ENCODE peak calls at places on chromosomes 16 and 17, in seven cellular contexts. E is stomach, W is sigmoid colon, H is upper lobe of left lung, G is suprapubic skin, K is GM12878, Q is transverse colon. F is an unnamed sample.

GRCh38 chr16:2854700-2855309 is 3.2 kb downstream of the PRSS22 start:
- DNase-seq in K (no peak), H (no peak), G (no peak), Q (no peak), W (no peak), E (no peak), F (no peak)

GRCh38 chr17:62800580-62800979 is 7.5 kb downstream of the MARCHF10 start:
- DNase-seq in E (peak; percentile 33), H (no peak), W (no peak), Q (no peak), K (no peak), G (no peak), F (no peak)

GRCh38 chr16:920722-921121 is 50.1 kb downstream of the LMF1 start:
- DNase-seq in W (no peak), H (peak; percentile 47), E (no peak), K (no peak), G (no peak), Q (no peak), F (no peak)

GRCh38 chr16:7246578-7246977 is 86.1 kb upstream of the RBFOX1 start:
- DNase-seq in E (no peak), Q (no peak), W (no peak), G (no peak), H (no peak), K (no peak), F (no peak)

GRCh38 chr17:64500923-64501765 is 4.3 kb upstream of the POLG2 start:
- DNase-seq in E (no peak), Q (no peak), G (no peak), H (no peak), K (no peak), W (no peak), F (no peak)

GRCh38 chr16:56279132-56279531 is 87.8 kb downstream of the GNAO1 start:
- DNase-seq in Q (peak; percentile 35), G (no peak), W (no peak), H (no peak), K (no peak), E (peak; percentile 29), F (no peak)

GRCh38 chr17:50501906-50502642 is 6.2 kb upstream of the MYCBPAP start:
- DNase-seq in K (no peak), E (no peak), Q (no peak), G (no peak), H (no peak), W (peak; percentile 85), F (no peak)

GRCh38 chr16:10754941-10755340 is 11.3 kb downstream of the NUBP1 start:
- DNase-seq in E (no peak), H (no peak), W (no peak), G (no peak), K (no peak), Q (no peak), F (no peak)

GRCh38 chr16:79628501-79628975 is 28.0 kb upstream of the MAF start:
- DNase-seq in G (no peak), W (no peak), H (no peak), E (no peak), K (peak; percentile 20), Q (no peak), F (no peak)

GRCh38 chr17:1484586-1485310 is 7.7 kb downstream of the MYO1C start:
- DNase-seq in H (peak; percentile 84), G (no peak), K (peak; percentile 43), W (peak; percentile 85), Q (peak; percentile 79), E (peak; percentile 69), F (no peak)

GRCh38 chr16:11392041-11392581 is 46.9 kb downstream of the RMI2 start:
- DNase-seq in W (peak; percentile 57), K (no peak), E (no peak), G (no peak), Q (no peak), H (no peak), F (no peak)

GRCh38 chr17:79891113-79891730 is 52.0 kb upstream of the CBX4 start:
- DNase-seq in H (no peak), Q (no peak), K (no peak), E (no peak), G (no peak), W (no peak), F (no peak)

GRCh38 chr17:45218895-45219661 is 2.6 kb upstream of the FMNL1 start:
- DNase-seq in H (no peak), K (no peak), Q (peak; percentile 90), W (peak; percentile 90), G (peak; percentile 95), E (peak; percentile 92), F (no peak)

GRCh38 chr17:49872776-49873377 is 25.0 kb upstream of the TAC4 start:
- DNase-seq in E (no peak), H (no peak), Q (no peak), K (no peak), W (no peak), G (no peak), F (no peak)

GRCh38 chr16:49150341-49150740 is 131.3 kb downstream of the CBLN1 start:
- DNase-seq in H (no peak), E (no peak), G (no peak), W (no peak), K (no peak), Q (no peak), F (peak; percentile 74)

GRCh38 chr17:41211845-41212466 is 14.5 kb upstream of the KRTAP9-2 start:
- DNase-seq in G (no peak), W (no peak), H (no peak), Q (peak; percentile 22), E (no peak), K (no peak), F (no peak)

GRCh38 chr16:53465606-53466290 is 31.5 kb downstream of the RBL2 start:
- DNase-seq in E (no peak), W (no peak), K (no peak), G (no peak), Q (no peak), H (no peak), F (no peak)

GRCh38 chr17:5418858-5419355 is 555 bp downstream of the NUP88 start:
- DNase-seq in E (peak; percentile 52), K (peak; percentile 84), H (no peak), Q (peak; percentile 74), G (no peak), W (no peak), F (no peak)

GRCh38 chr17:82866521-82867214 is 26.8 kb upstream of the ZNF750 start:
- DNase-seq in E (no peak), G (no peak), W (peak; percentile 88), Q (no peak), K (no peak), H (peak; percentile 49), F (no peak)

GRCh38 chr16:19245326-19245925 is 40.1 kb upstream of the CLEC19A start:
- DNase-seq in E (peak; percentile 50), Q (peak; percentile 15), W (no peak), G (no peak), K (no peak), H (no peak), F (no peak)

GRCh38 chr17:39082482-39082881 is 69.0 kb downstream of the PLXDC1 start:
- DNase-seq in E (no peak), H (no peak), Q (no peak), G (no peak), K (no peak), W (no peak), F (no peak)

GRCh38 chr17:35002876-35003551 is 22.7 kb downstream of the LIG3 start:
- DNase-seq in G (no peak), H (no peak), W (peak; percentile 89), E (peak; percentile 77), Q (no peak), K (no peak), F (no peak)

GRCh38 chr17:67366193-67367157 is at the start of gene PSMD12:
- DNase-seq in G (peak; percentile 97), K (peak; percentile 63), H (peak; percentile 99), E (peak; percentile 94), Q (peak; percentile 95), W (peak; percentile 96), F (peak; percentile 98)

DNA sequence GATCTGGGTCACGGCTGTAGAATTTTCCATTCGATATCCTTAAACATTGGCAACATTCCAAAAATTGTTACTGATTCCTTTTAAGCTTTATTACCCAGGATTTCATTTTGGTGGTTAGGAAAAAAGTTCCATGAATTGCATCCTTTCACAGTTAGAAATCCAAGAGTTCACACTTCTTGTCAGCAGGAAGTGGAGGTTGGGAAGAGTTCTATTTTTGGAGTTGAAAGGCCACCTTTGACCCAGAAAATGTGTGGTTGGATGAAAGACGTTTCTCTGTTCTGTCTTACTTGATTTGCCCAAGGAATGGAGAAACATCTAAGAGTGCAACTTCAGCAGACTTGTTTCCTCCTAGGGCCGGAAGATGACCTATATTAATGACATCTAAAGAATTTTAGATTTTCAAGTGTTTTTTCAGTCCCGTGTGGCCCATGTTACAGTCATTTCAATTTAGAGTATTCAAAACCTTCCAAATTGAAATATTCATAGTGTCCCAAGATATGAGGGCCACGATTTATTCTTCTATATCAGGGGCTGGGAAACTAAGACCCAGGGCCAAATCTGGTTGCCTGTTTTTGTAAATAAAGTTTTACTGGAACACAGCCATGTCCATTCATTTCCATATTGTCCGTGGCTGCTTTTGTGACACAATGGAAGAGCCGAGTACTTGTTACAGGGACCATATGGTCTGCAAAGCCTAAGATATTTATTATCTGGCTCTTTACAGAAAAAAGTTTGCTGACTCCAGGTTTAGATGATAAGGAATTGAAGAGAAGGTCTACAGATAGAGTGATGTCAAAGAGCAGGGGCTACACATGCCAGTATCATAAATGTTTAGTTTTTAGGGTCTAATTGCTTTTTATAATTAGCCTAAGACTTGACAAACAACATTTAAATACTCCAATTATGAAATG is 50.2 kb downstream of the CDK5R1 start:
- DNase-seq in E (no peak), W (no peak), K (no peak), H (no peak), Q (no peak), G (no peak), F (no peak)
- TF ChIP-seq EP300 in E (no peak), W (no peak), K (no peak), H (no peak), Q (no peak), G (no peak), F (no peak)

GRCh38 chr17:28763804-28764266 is 20.0 kb downstream of the TRAF4 start:
- DNase-seq in H (no peak), G (no peak), Q (peak; percentile 81), W (peak; percentile 88), E (peak; percentile 85), K (no peak), F (no peak)
- TF ChIP-seq POLR2AphosphoS5 in H (no peak), G (no peak), Q (peak; percentile 11), W (no peak), E (no peak), K (no peak), F (no peak)

GRCh38 chr17:28335959-28336871 is 654 bp downstream of the TNFAIP1 start:
- DNase-seq in G (no peak), W (peak; percentile 71), H (no peak), K (no peak), Q (peak; percentile 64), E (peak; percentile 68), F (no peak)
- TF ChIP-seq EP300 in G (no peak), W (no peak), H (peak; percentile 96), K (no peak), Q (no peak), E (no peak), F (peak; percentile 42)

GRCh38 chr16:88859381-88860091 is 2.6 kb downstream of the TRAPPC2L start:
- DNase-seq in E (no peak), Q (no peak), W (no peak), K (no peak), G (no peak), H (no peak), F (no peak)
- TF ChIP-seq POLR2AphosphoS5 in E (no peak), Q (no peak), W (no peak), K (no peak), G (no peak), H (no peak), F (no peak)

GRCh38 chr16:85286066-85286712 is 173.9 kb upstream of the CIBAR2 start:
- DNase-seq in Q (no peak), W (peak; percentile 89), K (no peak), E (peak; percentile 43), G (peak; percentile 92), H (peak; percentile 77), F (no peak)
- TF ChIP-seq EP300 in Q (no peak), W (no peak), K (no peak), E (no peak), G (no peak), H (no peak), F (no peak)